ENCODE peak calls at places on chromosome 13, in four cellular contexts. G is pancreas, L is sigmoid colon, W is neural progenitor cell. C is an unnamed sample. For H3K9me3, the result is how much of the 10 kb centered on the place peaks cover.

GRCh38 chr13:41017153-41017552 is 2.0 kb downstream of the ELF1 start:
- DNase-seq in L (no peak), W (no peak), G (peak), C (peak)

GRCh38 chr13:33787051-33787591 is 30.8 kb upstream of the RFC3 start:
- DNase-seq in W (no peak), L (no peak), G (no peak), C (no peak)

GRCh38 chr13:67803118-67803517 is 573.0 kb upstream of the PCDH9 start:
- DNase-seq in G (no peak), W (no peak), L (no peak), C (no peak)

GRCh38 chr13:23754506-23754905 is 134.7 kb downstream of the MIPEP start:
- DNase-seq in G (no peak), W (no peak), L (no peak), C (no peak)

GRCh38 chr13:23655321-23655720 is 85.1 kb downstream of the TNFRSF19 start:
- DNase-seq in W (peak), L (no peak), G (no peak), C (no peak)

GRCh38 chr13:35714588-35714987 is 238.1 kb upstream of the MAB21L1 start:
- DNase-seq in G (no peak), L (no peak), W (peak), C (no peak)

GRCh38 chr13:26326562-26326961 is 72.6 kb downstream of the CDK8 start:
- DNase-seq in G (no peak), W (no peak), L (no peak), C (no peak)

GRCh38 chr13:60019119-60019993 is 144.4 kb downstream of the DIAPH3 start:
- DNase-seq in G (no peak), L (no peak), W (no peak), C (no peak)

GRCh38 chr13:35474551-35474950 is 1.9 kb downstream of the MAB21L1 start:
- DNase-seq in G (no peak), L (no peak), W (peak), C (no peak)

GRCh38 chr13:33218426-33218825 is 67.1 kb downstream of the STARD13 start:
- DNase-seq in G (no peak), L (no peak), W (no peak), C (no peak)

GRCh38 chr13:66139250-66139649 is 1090.9 kb downstream of the PCDH9 start:
- DNase-seq in W (no peak), G (no peak), L (no peak), C (no peak)

GRCh38 chr13:26062853-26063444 is 11.1 kb upstream of the SHISA2 start:
- DNase-seq in G (no peak), L (no peak), W (peak), C (peak)

DNA sequence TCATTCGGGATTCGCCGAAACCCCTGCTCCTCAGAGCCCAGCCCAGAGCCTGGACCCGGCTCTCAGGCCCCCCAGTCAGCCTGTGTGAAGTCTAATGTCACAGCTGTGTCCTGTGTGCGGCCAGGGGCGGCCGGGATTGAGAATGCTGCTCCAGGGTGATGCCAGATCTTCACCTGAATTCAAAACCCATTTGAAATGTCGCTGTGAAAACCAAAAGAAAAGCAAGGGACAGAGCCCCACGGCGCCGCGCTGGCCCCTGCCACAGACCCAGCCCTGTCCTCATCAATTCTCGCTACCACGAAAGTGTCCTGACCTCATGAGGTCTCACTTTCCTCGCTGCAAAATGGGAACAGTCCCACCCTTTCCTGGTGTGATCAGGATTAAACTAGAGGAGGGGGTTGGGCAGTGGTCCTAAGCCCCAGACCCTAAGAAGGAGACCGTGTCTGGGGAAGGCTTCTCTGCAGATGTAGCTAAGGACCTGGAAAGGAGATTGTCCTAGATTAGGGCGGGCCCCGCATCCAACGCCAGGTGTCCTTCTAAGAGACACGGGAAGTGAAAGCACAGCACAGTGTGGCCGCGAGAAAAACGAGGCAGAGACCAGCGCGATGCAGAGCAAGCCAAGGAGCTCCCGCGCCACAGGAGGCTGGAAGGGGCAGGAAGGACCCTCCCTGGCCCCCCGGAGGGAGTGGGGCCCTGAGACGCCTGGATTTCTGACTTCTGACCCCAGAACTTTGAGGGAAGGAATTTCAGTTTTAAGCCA is 34.0 kb upstream of the SPACA7 start:
- DNase-seq in L (no peak), G (no peak), W (no peak), C (no peak)
- H3K4me3 ChIP-seq in L (no peak), G (no peak), W (no peak), C (no peak)

GRCh38 chr13:52450793-52451116 is 321 bp upstream of the VPS36 start:
- DNase-seq in W (no peak), G (no peak), L (no peak), C (no peak)
- TF ChIP-seq CTCF in W (no peak), G (peak), L (peak), C (no peak)

DNA sequence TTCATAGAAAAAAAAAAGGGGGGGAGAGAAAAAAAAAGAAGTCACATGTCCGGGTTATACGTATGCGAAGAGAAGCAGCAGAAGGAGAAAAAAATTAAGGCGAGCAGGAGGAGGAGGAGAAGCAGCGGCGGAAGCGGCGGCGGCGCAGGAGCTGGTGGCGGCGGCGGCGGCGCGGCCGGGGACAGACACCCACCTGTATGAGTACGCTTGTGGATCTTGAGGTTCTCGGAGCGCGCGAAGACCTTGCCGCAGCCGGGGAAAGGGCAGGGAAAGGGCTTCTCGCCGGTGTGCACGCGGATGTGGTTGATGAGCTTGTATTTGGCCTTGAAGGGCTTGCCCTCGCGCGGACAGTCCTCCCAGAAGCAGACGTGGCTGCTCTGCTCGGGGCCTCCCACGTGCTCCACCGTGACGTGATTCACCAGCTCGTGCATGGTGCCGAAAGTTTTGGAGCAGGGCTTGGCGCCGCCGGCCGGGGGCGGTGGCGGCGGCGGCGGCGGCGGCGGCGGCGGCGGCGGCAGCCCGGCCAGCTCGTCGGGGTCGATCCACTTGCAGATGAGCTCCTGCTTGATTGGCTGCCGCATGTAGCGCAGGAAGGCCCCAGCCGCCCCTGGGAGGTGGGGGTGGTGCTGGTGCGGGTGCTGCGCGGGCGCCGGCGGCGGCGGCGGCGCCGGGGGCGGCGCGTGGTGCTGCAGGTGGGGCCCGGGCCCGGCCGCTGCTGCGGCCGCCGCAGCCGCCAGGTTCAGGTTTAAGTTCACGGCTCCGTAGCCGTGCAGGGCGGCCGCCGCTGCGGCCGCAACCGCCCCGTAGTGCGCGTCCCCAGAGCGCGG is 1.4 kb downstream of the ZIC5 start:
- DNase-seq in W (peak), L (no peak), G (no peak), C (no peak)
- H3K9me3 ChIP-seq in W (under half), L (under half), G (under half), C (under half)

GRCh38 chr13:86155756-86156155 is 356.5 kb upstream of the SLITRK6 start:
- DNase-seq in G (no peak), W (peak), L (no peak), C (no peak)
- H3K4me3 ChIP-seq in G (no peak), W (no peak), L (no peak), C (no peak)

GRCh38 chr13:30983431-30983830 is 51.0 kb downstream of the TEX26 start:
- DNase-seq in W (peak), L (no peak), G (no peak), C (no peak)

GRCh38 chr13:30976041-30976440 is 43.6 kb downstream of the TEX26 start:
- DNase-seq in W (no peak), L (no peak), G (no peak), C (no peak)

GRCh38 chr13:30982506-30982905 is 50.0 kb downstream of the TEX26 start:
- DNase-seq in G (no peak), L (no peak), W (no peak), C (no peak)

GRCh38 chr13:30982911-30983310 is 50.5 kb downstream of the TEX26 start:
- DNase-seq in L (no peak), G (no peak), W (no peak), C (no peak)

DNA sequence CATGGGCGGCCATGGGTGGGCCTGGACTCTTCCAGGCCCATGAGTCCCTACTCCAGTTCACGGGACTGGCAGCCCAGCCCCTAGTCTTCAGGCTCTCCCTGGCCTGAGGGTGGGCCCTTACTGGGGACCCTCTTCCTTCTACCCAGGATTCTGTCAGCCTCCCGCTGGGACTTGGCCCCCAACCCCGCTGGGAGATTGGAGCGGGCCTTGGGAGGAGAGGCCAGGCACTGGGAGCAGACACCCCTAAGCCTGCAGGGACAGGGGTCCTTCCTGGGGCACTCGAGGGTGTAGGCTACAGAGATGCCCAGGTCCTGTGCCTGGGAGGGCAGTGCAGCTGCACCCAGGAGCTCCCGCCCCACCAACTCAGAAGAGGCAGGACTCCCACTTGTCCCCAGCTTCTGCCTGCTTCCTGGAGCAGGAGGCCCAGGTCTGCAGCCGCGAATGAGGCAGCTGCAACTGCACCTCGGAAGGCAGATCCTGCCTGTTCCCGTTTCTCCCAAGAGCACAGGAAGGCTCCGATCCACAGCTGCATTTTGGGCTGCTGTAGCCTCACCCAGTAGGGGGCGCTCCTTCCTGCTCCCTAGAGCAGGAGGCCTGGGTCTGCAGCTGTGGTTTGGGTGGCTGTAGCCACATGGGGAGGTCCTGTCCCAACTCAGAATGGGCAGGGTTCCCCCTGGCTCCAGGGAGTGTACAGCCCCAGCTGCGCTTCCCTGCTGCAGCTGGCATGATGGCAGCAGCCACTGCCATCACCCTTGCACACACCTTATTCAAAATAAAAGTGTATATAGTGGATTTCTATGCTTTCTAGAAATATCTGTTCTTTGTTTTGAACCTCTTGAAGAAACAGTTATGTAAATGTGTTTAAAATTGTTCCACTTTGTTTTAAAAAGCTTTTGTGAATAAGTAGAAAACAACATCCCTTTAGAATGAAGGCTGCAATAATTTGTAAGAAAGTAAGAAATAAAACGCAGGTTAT is 46.8 kb downstream of the TEX26 start:
- DNase-seq in G (no peak), L (no peak), W (peak), C (no peak)
- TF ChIP-seq CTCF in G (no peak), L (no peak), W (peak), C (peak)

GRCh38 chr13:27691207-27691606 is 69.5 kb downstream of the POLR1D start:
- DNase-seq in G (no peak), L (no peak), W (no peak), C (no peak)
- H3K9me3 ChIP-seq in G (under half), L (under half), W (under half), C (under half)

DNA sequence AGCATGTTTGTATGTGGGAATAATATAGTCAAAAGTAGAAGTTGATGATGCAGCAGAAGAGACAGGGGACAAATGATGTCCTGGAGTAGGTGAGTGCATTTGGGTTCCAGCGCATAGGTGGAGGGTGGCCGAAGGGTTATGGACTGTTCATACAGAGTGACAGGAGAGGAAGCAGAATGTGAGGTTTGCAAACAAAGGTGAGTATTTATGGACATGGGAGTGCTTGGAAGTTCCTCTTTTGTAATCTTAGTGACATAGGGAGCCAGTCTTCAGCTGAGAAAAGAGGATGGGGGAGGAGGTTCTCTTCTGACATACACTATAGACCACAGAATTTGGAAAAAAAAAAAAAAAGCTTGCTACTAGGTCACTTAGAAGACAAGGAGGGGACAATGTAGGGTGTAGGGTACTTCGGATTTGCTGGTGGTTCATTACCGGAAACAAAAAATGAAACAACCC is 331.6 kb downstream of the DLEU7 start:
- DNase-seq in L (no peak), W (no peak), G (no peak), C (no peak)
- H3K4me3 ChIP-seq in L (peak), W (no peak), G (no peak), C (no peak)

GRCh38 chr13:92950771-92951170 is 275.8 kb upstream of the GPC6 start:
- DNase-seq in L (no peak), W (no peak), G (no peak), C (no peak)

GRCh38 chr13:92948034-92948433 is 278.6 kb upstream of the GPC6 start:
- DNase-seq in W (no peak), G (no peak), L (no peak), C (no peak)

GRCh38 chr13:92951273-92951820 is 275.3 kb upstream of the GPC6 start:
- DNase-seq in W (no peak), L (no peak), G (no peak), C (no peak)

GRCh38 chr13:92954746-92955145 is 271.9 kb upstream of the GPC6 start:
- DNase-seq in G (no peak), L (no peak), W (no peak), C (no peak)

DNA sequence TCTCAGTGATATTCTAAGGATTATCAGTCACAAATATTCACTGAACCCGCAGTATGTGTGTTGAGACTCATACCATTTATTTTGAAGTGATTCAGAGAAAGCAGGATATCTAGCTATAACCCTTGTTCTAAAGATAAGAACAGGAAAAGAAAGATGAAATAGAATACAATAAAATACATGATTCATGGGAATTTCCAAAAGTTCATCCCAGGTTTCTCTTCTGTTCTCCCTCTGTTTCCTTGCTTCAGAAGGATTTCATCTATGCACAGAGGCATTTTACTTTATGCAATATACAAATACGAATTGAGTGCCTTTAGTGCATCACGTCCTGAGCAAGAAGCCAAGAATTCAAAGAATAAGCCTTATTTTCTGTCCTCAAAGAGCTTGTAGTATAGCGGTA is 274.4 kb upstream of the GPC6 start:
- DNase-seq in L (no peak), G (no peak), W (no peak), C (no peak)
- TF ChIP-seq CTCF in L (no peak), G (no peak), W (no peak), C (no peak)

C was measured in mucosa of descending colon.